ENCODE peak calls at places on chromosome 22, in four cellular contexts. Z, I, D and Q are unnamed samples.
A peak's percentile ranks its signal among the peaks of the same experiment; 100 is the strongest.

GRCh38 chr22:19526702-19527111 is 2.5 kb upstream of the CLDN5 start:
- DNase-seq in Z (no peak), I (no peak), D (no peak), Q (no peak)

GRCh38 chr22:23142546-23143105 is 836 bp upstream of the RSPH14 start:
- DNase-seq in Z (no peak), I (no peak), D (no peak), Q (no peak)

GRCh38 chr22:44360686-44361381 is 48.1 kb upstream of the SHISAL1 start:
- DNase-seq in Z (no peak), I (no peak), D (no peak), Q (no peak)

GRCh38 chr22:41181349-41182241 is 23.5 kb upstream of the L3MBTL2 start:
- DNase-seq in Z (no peak), I (peak; percentile 54), D (no peak), Q (no peak)

GRCh38 chr22:50251472-50252054 is 498 bp upstream of the HDAC10 start:
- DNase-seq in Z (no peak), I (no peak), D (no peak), Q (no peak)

GRCh38 chr22:38316340-38317236 is 645 bp downstream of the CSNK1E start:
- DNase-seq in Z (peak; percentile 26), I (no peak), D (no peak), Q (peak; percentile 23)

GRCh38 chr22:21615731-21616130 is 14.1 kb downstream of the YDJC start:
- DNase-seq in Z (no peak), I (no peak), D (no peak), Q (no peak)

GRCh38 chr22:19545935-19546207 is 21.7 kb upstream of the CLDN5 start:
- DNase-seq in Z (no peak), I (no peak), D (no peak), Q (no peak)

GRCh38 chr22:37233751-37234631 is 10.1 kb downstream of the RAC2 start:
- DNase-seq in Z (peak; percentile 6), I (no peak), D (no peak), Q (no peak)

GRCh38 chr22:34950480-34950879 is 115.5 kb upstream of the ISX start:
- DNase-seq in Z (no peak), I (no peak), D (no peak), Q (no peak)

GRCh38 chr22:30828187-30829155 is 133.8 kb downstream of the OSBP2 start:
- DNase-seq in Z (no peak), I (no peak), D (no peak), Q (no peak)

GRCh38 chr22:48720662-48721393 is 1106.8 kb downstream of the BRD1 start:
- DNase-seq in Z (no peak), I (no peak), D (no peak), Q (no peak)

GRCh38 chr22:25488244-25489020 is 76.0 kb upstream of the GRK3 start:
- DNase-seq in Z (peak; percentile 10), I (peak; percentile 13), D (peak; percentile 72), Q (no peak)

GRCh38 chr22:35472488-35472887 is 68.1 kb upstream of the RASD2 start:
- DNase-seq in Z (no peak), I (no peak), D (no peak), Q (no peak)

GRCh38 chr22:27632451-27633295 is 168.9 kb downstream of the MN1 start:
- DNase-seq in Z (no peak), I (no peak), D (no peak), Q (no peak)

GRCh38 chr22:39149915-39150847 is 2.3 kb downstream of the CBX7 start:
- DNase-seq in Z (no peak), I (no peak), D (no peak), Q (no peak)

GRCh38 chr22:23233746-23234408 is 53.6 kb downstream of the BCR start:
- DNase-seq in Z (no peak), I (no peak), D (no peak), Q (no peak)

GRCh38 chr22:39364646-39365405 is 15.0 kb downstream of the SYNGR1 start:
- DNase-seq in Z (no peak), I (no peak), D (no peak), Q (peak; percentile 39)

GRCh38 chr22:31141551-31141950 is 1.2 kb upstream of the PLA2G3 start:
- DNase-seq in Z (no peak), I (no peak), D (no peak), Q (no peak)

GRCh38 chr22:35664955-35665577 is 16.8 kb downstream of the APOL6 start:
- DNase-seq in Z (no peak), I (no peak), D (no peak), Q (no peak)

GRCh38 chr22:46726986-46727317 is 11.1 kb downstream of the CERK start:
- DNase-seq in Z (no peak), I (no peak), D (no peak), Q (no peak)

GRCh38 chr22:23471698-23472097 is 108.4 kb downstream of the IGLL1 start:
- DNase-seq in Z (no peak), I (no peak), D (no peak), Q (no peak)

GRCh38 chr22:27991586-27992293 is 72.7 kb upstream of the PITPNB start:
- DNase-seq in Z (no peak), I (no peak), D (no peak), Q (no peak)

GRCh38 chr22:46660604-46661201 is 40.5 kb downstream of the GRAMD4 start:
- DNase-seq in Z (peak; percentile 75), I (no peak), D (no peak), Q (peak; percentile 87)

GRCh38 chr22:45804319-45804985 is 132.8 kb downstream of the ATXN10 start:
- DNase-seq in Z (no peak), I (no peak), D (no peak), Q (no peak)

GRCh38 chr22:36201630-36202312 is at the start of gene APOL4:
- DNase-seq in Z (peak; percentile 37), I (no peak), D (peak; percentile 10), Q (peak; percentile 51)

GRCh38 chr22:47847281-47847890 is 1084.9 kb downstream of the TBC1D22A start:
- DNase-seq in Z (no peak), I (no peak), D (no peak), Q (no peak)

GRCh38 chr22:40399661-40400060 is 29.3 kb downstream of the SGSM3 start:
- DNase-seq in Z (no peak), I (no peak), D (no peak), Q (no peak)

GRCh38 chr22:38953577-38954413 is 3.6 kb upstream of the APOBEC3A start:
- DNase-seq in Z (no peak), I (no peak), D (no peak), Q (no peak)

GRCh38 chr22:20810645-20811044 is 36.7 kb downstream of the SERPIND1 start:
- DNase-seq in Z (no peak), I (no peak), D (no peak), Q (no peak)

GRCh38 chr22:49186756-49187155 is 640.9 kb downstream of the BRD1 start:
- DNase-seq in Z (no peak), I (no peak), D (no peak), Q (no peak)

GRCh38 chr22:43098356-43098755 is 9.2 kb upstream of the TTLL1 start:
- DNase-seq in Z (no peak), I (no peak), D (no peak), Q (no peak)

GRCh38 chr22:49724030-49724892 is 103.4 kb downstream of the BRD1 start:
- DNase-seq in Z (peak; percentile 32), I (no peak), D (peak; percentile 14), Q (peak; percentile 3)

GRCh38 chr22:16973591-16974297 is 34.3 kb downstream of the GAB4 start:
- DNase-seq in Z (no peak), I (no peak), D (no peak), Q (no peak)